ENCODE peak calls at places on chromosomes 12 and 14, in four cellular contexts. One of them, this sample, is unnamed.

GRCh38 chr14:76699901-76700590 is 61.2 kb upstream of the VASH1 start:
- DNase-seq in A549: no peak
- DNase-seq in upper lobe of left lung: no peak
- DNase-seq in K562: no peak
- DNase-seq in this sample: no peak

GRCh38 chr14:88914956-88915355 is 90.5 kb downstream of the TTC8 start:
- DNase-seq in A549: no peak
- DNase-seq in upper lobe of left lung: no peak
- DNase-seq in K562: no peak
- DNase-seq in this sample: no peak

GRCh38 chr12:42235426-42235825 is 2.6 kb downstream of the YAF2 start:
- DNase-seq in A549: no peak
- DNase-seq in upper lobe of left lung: no peak
- DNase-seq in K562: no peak
- DNase-seq in this sample: peak

GRCh38 chr12:62211510-62211909 is 48.7 kb upstream of the USP15 start:
- DNase-seq in A549: no peak
- DNase-seq in upper lobe of left lung: no peak
- DNase-seq in K562: no peak
- DNase-seq in this sample: no peak

GRCh38 chr14:90294872-90295271 is 36.9 kb downstream of the NRDE2 start:
- DNase-seq in A549: no peak
- DNase-seq in upper lobe of left lung: no peak
- DNase-seq in K562: no peak
- DNase-seq in this sample: no peak

GRCh38 chr12:130973109-130973508 is 19.4 kb downstream of the ADGRD1 start:
- DNase-seq in A549: no peak
- DNase-seq in upper lobe of left lung: no peak
- DNase-seq in K562: no peak
- DNase-seq in this sample: no peak

GRCh38 chr12:106133136-106134087 is 5.3 kb downstream of the NUAK1 start:
- DNase-seq in A549: peak
- DNase-seq in upper lobe of left lung: no peak
- DNase-seq in K562: no peak
- DNase-seq in this sample: no peak

GRCh38 chr12:43306066-43306465 is 245.9 kb downstream of the ADAMTS20 start:
- DNase-seq in A549: peak
- DNase-seq in upper lobe of left lung: no peak
- DNase-seq in K562: no peak
- DNase-seq in this sample: no peak

GRCh38 chr14:23297096-23297495 is 5.6 kb downstream of the PPP1R3E start:
- DNase-seq in A549: no peak
- DNase-seq in upper lobe of left lung: no peak
- DNase-seq in K562: no peak
- DNase-seq in this sample: no peak

GRCh38 chr12:115209230-115209629 is 525.3 kb upstream of the TBX3 start:
- DNase-seq in A549: no peak
- DNase-seq in upper lobe of left lung: no peak
- DNase-seq in K562: no peak
- DNase-seq in this sample: no peak
- TF ChIP-seq EP300 in A549: no peak
- TF ChIP-seq EP300 in upper lobe of left lung: no peak
- TF ChIP-seq EP300 in K562: no peak
- TF ChIP-seq EP300 in this sample: no peak

DNA sequence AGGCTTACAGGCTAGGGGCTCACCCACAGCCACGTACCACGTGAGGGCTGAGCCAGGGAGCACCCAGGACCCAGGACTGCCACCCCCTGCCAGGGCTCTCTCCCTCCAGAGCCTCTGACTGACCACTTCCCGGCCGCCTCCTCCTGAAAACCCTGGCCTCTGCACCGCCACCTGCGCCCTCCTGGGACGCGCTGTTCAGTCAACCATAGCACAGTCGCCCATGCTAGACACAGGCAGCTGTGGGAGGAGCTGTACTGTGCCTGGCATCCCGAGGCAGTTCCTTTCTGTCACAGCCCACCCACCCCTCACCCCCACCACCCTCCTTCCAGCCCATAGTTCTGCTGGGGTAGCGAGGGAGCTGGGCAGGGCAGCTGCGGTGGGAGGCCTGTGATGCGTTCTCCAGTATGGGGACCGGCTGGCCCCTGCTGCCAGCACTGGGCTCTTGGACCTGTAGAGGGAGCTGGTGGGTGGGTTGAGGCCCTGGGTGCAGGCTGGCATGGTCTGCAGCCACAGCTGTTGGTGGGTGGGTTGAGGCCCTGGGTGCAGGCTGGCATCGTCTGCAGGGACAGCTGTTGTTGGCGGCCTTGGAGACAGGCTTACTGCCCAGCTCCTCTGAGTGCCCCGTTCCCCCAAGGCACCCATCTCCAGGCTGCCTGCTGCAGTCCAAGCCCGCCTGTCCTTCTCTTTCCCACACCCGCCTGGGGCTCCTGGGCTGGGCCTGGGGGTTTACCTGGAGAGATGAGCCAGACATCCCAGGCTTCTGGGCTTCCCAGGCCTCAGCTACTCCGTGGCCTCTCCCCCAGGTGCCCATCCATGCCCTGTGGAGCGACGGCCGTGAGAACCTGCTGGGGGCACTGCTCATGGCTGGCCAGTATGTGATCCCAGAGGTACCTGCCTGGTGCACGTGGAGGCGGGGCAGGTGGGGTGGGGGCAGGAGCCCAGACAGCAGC is 11.5 kb downstream of the ASPG start:
- DNase-seq in A549: no peak
- DNase-seq in upper lobe of left lung: peak
- DNase-seq in K562: no peak
- DNase-seq in this sample: no peak
- TF ChIP-seq CTCF in A549: no peak
- TF ChIP-seq CTCF in upper lobe of left lung: no peak
- TF ChIP-seq CTCF in K562: no peak
- TF ChIP-seq CTCF in this sample: no peak

DNA sequence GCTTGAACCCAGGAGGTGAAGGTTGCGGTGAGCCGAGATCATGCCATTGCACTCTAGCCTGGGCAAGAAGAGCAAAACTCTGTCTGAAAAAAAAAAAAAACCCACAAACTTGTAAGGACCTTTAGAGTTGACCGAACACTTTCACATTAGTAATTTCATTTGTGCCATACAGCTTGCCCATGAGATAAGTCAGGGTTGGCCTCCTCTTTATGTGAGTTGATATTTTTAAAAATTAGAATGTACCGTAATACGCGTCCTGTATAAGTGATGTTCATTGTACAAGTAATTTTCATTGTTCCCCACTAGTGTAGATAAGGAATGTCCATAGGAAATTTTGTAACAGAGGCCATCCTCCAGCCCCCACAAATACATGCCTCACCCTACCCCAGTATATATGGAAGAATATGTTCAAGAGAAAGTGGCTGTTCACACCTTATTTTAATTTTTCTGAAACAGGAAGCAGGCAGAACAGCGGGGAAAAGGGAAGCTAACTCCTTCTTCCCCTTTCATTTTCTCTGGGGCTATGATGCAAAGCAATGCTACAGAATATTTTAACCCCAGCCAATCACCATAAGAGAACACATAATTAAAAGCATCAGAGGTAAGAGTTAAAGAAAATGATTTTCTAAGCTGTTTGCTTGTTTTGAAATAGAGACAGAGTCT is 31.9 kb upstream of the HIF1A start:
- DNase-seq in A549: no peak
- DNase-seq in upper lobe of left lung: no peak
- DNase-seq in K562: no peak
- DNase-seq in this sample: no peak
- H3K27ac ChIP-seq in A549: peak
- H3K27ac ChIP-seq in upper lobe of left lung: peak
- H3K27ac ChIP-seq in K562: no peak
- H3K27ac ChIP-seq in this sample: no peak

DNA sequence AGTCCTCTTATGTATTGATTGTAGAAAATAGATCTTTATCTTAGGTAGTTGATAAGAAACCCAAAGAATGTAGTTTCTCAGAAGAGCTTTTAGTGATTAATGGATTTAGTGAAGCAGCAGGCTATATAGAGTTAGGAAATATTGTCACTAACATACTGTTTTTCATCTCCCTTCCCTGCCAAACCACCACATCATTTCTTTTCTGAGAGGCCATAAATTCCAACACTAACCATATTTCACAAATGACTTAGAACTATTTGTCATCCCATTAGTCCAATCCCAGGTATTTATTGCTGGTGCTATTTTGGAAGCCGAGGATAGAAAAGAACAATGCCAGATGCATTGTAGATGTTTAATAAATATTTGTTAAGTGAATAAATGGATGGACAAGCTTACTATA is 185.7 kb downstream of the KICS2 start:
- DNase-seq in A549: no peak
- DNase-seq in upper lobe of left lung: no peak
- DNase-seq in K562: no peak
- DNase-seq in this sample: no peak
- TF ChIP-seq EP300 in A549: no peak
- TF ChIP-seq EP300 in upper lobe of left lung: no peak
- TF ChIP-seq EP300 in K562: no peak
- TF ChIP-seq EP300 in this sample: no peak